ENCODE peak calls at places on chromosomes 7 and 10, in ten cellular contexts. Y, O, S, Q, B, H, P, F, A and C are unnamed samples.
A peak's percentile ranks its signal among the peaks of the same experiment; 100 is the strongest.

GRCh38 chr10:10644317-10645111 is 373.2 kb upstream of the CELF2 start:
- DNase-seq in Y (no peak), H (no peak), O (no peak), F (peak; percentile 44), B (no peak), A (no peak), S (peak; percentile 23), P (no peak), Q (peak; percentile 83), C (no peak)

GRCh38 chr10:7756360-7756992 is 31.3 kb downstream of the KIN start:
- DNase-seq in Q (peak; percentile 51), P (no peak), Y (no peak), B (peak; percentile 22), S (no peak), F (peak; percentile 23), H (peak; percentile 45), A (no peak), O (no peak), C (no peak)

GRCh38 chr10:1241322-1241890 is 185.2 kb downstream of the WDR37 start:
- DNase-seq in F (no peak), A (no peak), Q (no peak), Y (no peak), O (no peak), S (no peak), P (no peak), H (no peak), B (no peak), C (no peak)

GRCh38 chr10:110993024-110993693 is 73.8 kb downstream of the SHOC2 start:
- DNase-seq in S (no peak), A (peak; percentile 59), B (no peak), P (no peak), Y (no peak), H (no peak), Q (peak; percentile 89), F (peak; percentile 85), O (no peak), C (peak; percentile 69)

GRCh38 chr7:99380823-99381663 is 6.5 kb downstream of the ARPC1B start:
- DNase-seq in F (no peak), Q (peak; percentile 80), A (no peak), B (no peak), S (no peak), Y (no peak), P (peak; percentile 92), O (no peak), H (no peak), C (no peak)

GRCh38 chr10:110002801-110003523 is 4.8 kb upstream of the ADD3 start:
- DNase-seq in B (no peak), Q (no peak), P (no peak), A (no peak), H (no peak), F (no peak), S (no peak), Y (no peak), O (no peak), C (no peak)

GRCh38 chr7:35848728-35849127 is 47.9 kb downstream of the SEPTIN7 start:
- DNase-seq in P (no peak), F (no peak), Q (no peak), H (no peak), B (no peak), A (no peak), S (no peak), Y (no peak), O (no peak), C (no peak)

GRCh38 chr7:124712017-124712416 is 53.6 kb downstream of the GPR37 start:
- DNase-seq in O (no peak), H (no peak), S (no peak), A (no peak), B (no peak), Y (no peak), Q (no peak), F (no peak), P (no peak), C (no peak)

GRCh38 chr7:2001601-2002442 is 230.9 kb downstream of the MAD1L1 start:
- DNase-seq in B (no peak), Q (no peak), P (no peak), Y (peak; percentile 11), S (no peak), H (no peak), F (no peak), O (no peak), A (no peak), C (no peak)

GRCh38 chr7:151491859-151492258 is 27.8 kb downstream of the RHEB start:
- DNase-seq in A (peak; percentile 62), Q (peak; percentile 92), B (peak; percentile 30), P (no peak), O (peak; percentile 53), F (peak; percentile 87), S (no peak), Y (no peak), H (peak; percentile 88), C (peak; percentile 70)

GRCh38 chr10:124698560-124699470 is 45.4 kb downstream of the FAM53B start:
- DNase-seq in O (no peak), B (no peak), P (no peak), H (no peak), F (no peak), S (no peak), A (no peak), Y (no peak), Q (no peak), C (no peak)

GRCh38 chr7:70566659-70567058 is 565.3 kb upstream of the GALNT17 start:
- DNase-seq in F (no peak), B (peak; percentile 28), A (no peak), S (no peak), P (no peak), Q (no peak), Y (no peak), O (no peak), H (no peak), C (peak; percentile 35)

GRCh38 chr7:69782917-69783684 is 184.8 kb downstream of the AUTS2 start:
- DNase-seq in S (peak; percentile 68), Y (peak; percentile 45), A (no peak), H (no peak), F (peak; percentile 70), B (peak; percentile 41), O (no peak), Q (no peak), P (no peak), C (peak; percentile 31)

GRCh38 chr7:127918130-127918529 is 113.1 kb downstream of the LRRC4 start:
- DNase-seq in P (no peak), S (no peak), O (no peak), Q (no peak), F (no peak), H (no peak), A (no peak), B (no peak), Y (no peak), C (no peak)

GRCh38 chr10:71435571-71436267 is 39.0 kb downstream of the CDH23 start:
- DNase-seq in H (no peak), A (no peak), S (no peak), B (no peak), Q (peak; percentile 23), Y (peak; percentile 47), P (no peak), F (no peak), O (peak; percentile 28), C (no peak)

GRCh38 chr7:3260425-3260762 is 40.7 kb upstream of the SDK1 start:
- DNase-seq in Y (no peak), O (no peak), B (peak; percentile 39), A (peak; percentile 5), S (no peak), P (no peak), H (no peak), Q (peak; percentile 78), F (peak; percentile 79), C (no peak)

DNA sequence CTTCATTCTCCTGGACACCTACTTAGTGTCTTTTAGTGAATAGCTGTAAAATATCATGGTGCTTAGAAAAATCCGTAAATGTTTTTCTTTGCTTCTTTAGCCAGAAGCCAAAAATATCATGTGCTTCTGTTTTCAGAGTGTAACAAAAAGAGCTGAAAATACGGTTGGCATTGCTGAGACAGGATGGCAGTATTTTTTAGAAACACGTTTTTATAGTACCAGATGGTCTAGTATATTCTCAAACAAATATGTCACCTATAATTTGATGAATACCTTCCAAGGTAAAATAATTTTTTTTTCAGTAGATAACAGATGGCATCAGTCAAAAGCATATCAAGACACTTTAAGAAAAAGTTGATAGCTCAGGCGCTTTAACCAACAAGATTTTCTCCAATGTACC is 326.6 kb downstream of the PHF14 start:
- DNase-seq in Q (no peak), B (no peak), F (no peak), P (no peak), Y (no peak), O (no peak), S (no peak), H (no peak), A (no peak), C (no peak)
- H3K4me3 ChIP-seq in Q (no peak overlapping the region), B (no peak overlapping the region), F (no peak overlapping the region), P (no peak overlapping the region), Y (no peak overlapping the region), O (no peak overlapping the region), S (no peak overlapping the region), H (no peak overlapping the region), A (no peak overlapping the region), C (no peak overlapping the region)

DNA sequence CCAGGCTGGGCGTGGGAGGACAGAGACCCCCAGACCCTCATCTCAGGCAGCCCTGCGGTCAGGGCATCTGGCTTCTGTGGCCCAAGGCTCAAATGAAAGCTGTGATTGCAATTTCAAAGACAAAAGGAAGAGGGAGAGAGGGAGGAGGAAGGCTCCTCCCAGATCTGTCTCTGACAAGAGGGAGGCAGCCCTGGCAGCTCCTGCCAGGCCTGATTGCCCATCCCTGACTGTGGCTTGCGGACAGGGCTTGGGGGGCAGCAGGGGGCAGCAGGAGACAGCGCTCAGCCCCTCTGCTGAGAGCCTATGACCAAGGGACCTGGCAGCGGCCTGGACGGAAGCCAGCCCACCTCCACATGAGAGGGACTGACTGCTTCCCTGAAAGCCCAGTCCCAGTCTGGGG is 91.8 kb downstream of the PTPRN2 start:
- DNase-seq in O (peak; percentile 83), H (peak; percentile 68), P (no peak), F (no peak), S (no peak), B (peak; percentile 46), Y (no peak), A (no peak), Q (peak; percentile 7), C (no peak)
- H3K4me3 ChIP-seq in O (no peak overlapping the region), H (no peak overlapping the region), P (no peak overlapping the region), F (no peak overlapping the region), S (no peak overlapping the region), B (no peak overlapping the region), Y (no peak overlapping the region), A (no peak overlapping the region), Q (no peak overlapping the region), C (no peak overlapping the region)

GRCh38 chr7:42234736-42235135 is 2.3 kb downstream of the GLI3 start:
- DNase-seq in F (no peak), A (no peak), B (no peak), Q (no peak), O (no peak), Y (no peak), S (no peak), P (no peak), H (no peak), C (no peak)
- H3K4me3 ChIP-seq in F (peak overlapping the region; percentile 13), A (peak overlapping the region; percentile 1), B (no peak overlapping the region), Q (no peak overlapping the region), O (no peak overlapping the region), Y (peak overlapping the region; percentile 91), S (no peak overlapping the region), P (no peak overlapping the region), H (no peak overlapping the region), C (no peak overlapping the region)

DNA sequence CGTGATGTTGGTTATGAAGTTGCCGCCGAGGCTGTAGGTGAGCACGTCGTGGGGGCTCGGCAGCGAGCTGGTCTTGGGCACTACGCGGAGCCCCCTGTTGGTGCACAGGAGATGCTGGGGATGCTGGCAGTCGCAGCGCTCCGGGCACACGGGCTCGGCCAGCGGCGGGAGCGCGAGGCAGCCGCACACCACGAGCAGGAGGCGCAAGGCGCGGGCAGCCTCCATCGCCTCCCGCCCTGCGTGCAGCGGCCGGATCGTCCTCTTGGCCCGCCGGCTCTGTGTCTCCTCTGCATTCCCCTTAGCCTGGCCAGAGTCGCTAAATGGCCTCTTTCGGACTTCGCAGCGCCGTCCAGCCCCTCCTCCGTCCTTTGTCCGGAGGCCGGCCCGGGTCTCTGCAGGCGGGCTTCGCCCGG is 302 bp downstream of the TRIL start:
- DNase-seq in A (no peak), O (no peak), S (no peak), F (no peak), H (no peak), B (peak; percentile 41), P (no peak), Y (no peak), Q (no peak), C (no peak)
- H3K4me3 ChIP-seq in A (peak overlapping the region; percentile 56), O (peak overlapping the region; percentile 23), S (peak overlapping the region; percentile 56), F (peak overlapping the region; percentile 26), H (no peak overlapping the region), B (peak overlapping the region; percentile 95), P (no peak overlapping the region), Y (peak overlapping the region; percentile 72), Q (peak overlapping the region; percentile 50), C (peak overlapping the region; percentile 55)